ENCODE peak calls at places on chromosomes 6 and 20, in seven cellular contexts. H is stimulated activated CD8-positive, alpha-beta memory T cell treated with anti-CD3 and anti-CD28 coated beads, Interleukin-4, amount 100 ng/mL, for 4 hours; Y is GM04504; D is ELR; Q is endothelial cell; E is NT2/D1; F is stimulated activated naive CD8-positive, alpha-beta T cell treated with anti-CD3 and anti-CD28 coated beads, Interleukin-15, Interleukin-2, amounts not matched to agents 100 U/mL and 50 U/mL, for 24 hours. O is an unnamed sample.

GRCh38 chr6:63795006-63795405 is 159.4 kb downstream of the PHF3 start:
- DNase-seq in H (no peak), Y (no peak), Q (no peak), F (no peak), E (no peak), D (no peak), O (no peak)

GRCh38 chr6:93300661-93301060 is 118.7 kb downstream of the EPHA7 start:
- DNase-seq in Q (no peak), D (no peak), E (no peak), F (no peak), Y (no peak), H (no peak), O (no peak)

GRCh38 chr20:40467014-40467413 is 222.0 kb downstream of the MAFB start:
- DNase-seq in H (no peak), D (no peak), Q (no peak), Y (no peak), F (no peak), E (no peak), O (no peak)

GRCh38 chr6:106134906-106135634 is 48.9 kb downstream of the PRDM1 start:
- DNase-seq in F (no peak), D (peak), Q (no peak), Y (peak), E (no peak), H (no peak), O (no peak)

GRCh38 chr6:90294989-90295853 is 1.4 kb downstream of the BACH2 start:
- DNase-seq in Y (no peak), F (peak), Q (peak), H (peak), D (peak), E (no peak), O (peak)

GRCh38 chr20:19757487-19757972 is 528 bp upstream of the RIN2 start:
- DNase-seq in E (no peak), F (no peak), Q (peak), D (peak), Y (peak), H (no peak), O (no peak)

GRCh38 chr20:32969356-32970114 is 34.7 kb downstream of the SUN5 start:
- DNase-seq in F (peak), D (no peak), H (no peak), Y (no peak), Q (no peak), E (no peak), O (peak)

GRCh38 chr20:43666376-43667328 is at the start of gene MYBL2:
- DNase-seq in F (peak), Q (peak), D (peak), Y (no peak), H (peak), E (peak), O (peak)

GRCh38 chr20:61320617-61321200 is 68.6 kb downstream of the CDH4 start:
- DNase-seq in D (no peak), Q (no peak), Y (no peak), H (no peak), E (no peak), F (no peak), O (no peak)

GRCh38 chr6:155404937-155405336 is 50.7 kb downstream of the NOX3 start:
- DNase-seq in Q (no peak), H (no peak), F (no peak), Y (no peak), D (no peak), E (no peak), O (no peak)

GRCh38 chr6:43790031-43790430 is 20.0 kb downstream of the VEGFA start:
- DNase-seq in Y (no peak), E (no peak), F (no peak), D (no peak), H (no peak), Q (no peak), O (no peak)

GRCh38 chr6:20686142-20686541 is 151.9 kb downstream of the CDKAL1 start:
- DNase-seq in D (no peak), H (no peak), E (no peak), Y (no peak), Q (peak), F (no peak), O (no peak)

GRCh38 chr6:57021086-57021720 is 25.3 kb upstream of the KIAA1586 start:
- DNase-seq in D (peak), Q (no peak), E (no peak), F (no peak), Y (peak), H (no peak), O (peak)

GRCh38 chr6:105057160-105057559 is 100.3 kb downstream of the LIN28B start:
- DNase-seq in F (no peak), Q (no peak), H (no peak), D (no peak), Y (no peak), E (no peak), O (no peak)

GRCh38 chr6:106396426-106397220 is 36.1 kb downstream of the CRYBG1 start:
- DNase-seq in Q (no peak), D (no peak), Y (no peak), H (no peak), E (no peak), F (no peak), O (no peak)

GRCh38 chr6:168380956-168381605 is 59.9 kb upstream of the SMOC2 start:
- DNase-seq in F (no peak), D (no peak), Q (no peak), Y (no peak), H (no peak), E (no peak), O (no peak)

GRCh38 chr6:63744810-63745209 is 109.2 kb downstream of the PHF3 start:
- DNase-seq in Q (no peak), F (no peak), Y (no peak), H (no peak), D (no peak), E (no peak), O (no peak)

GRCh38 chr6:143110996-143111395 is 50.3 kb downstream of the AIG1 start:
- DNase-seq in F (no peak), Y (no peak), D (peak), Q (no peak), H (no peak), E (no peak), O (no peak)

GRCh38 chr6:15961630-15962448 is 167.0 kb upstream of the MYLIP start:
- DNase-seq in Y (no peak), D (no peak), E (no peak), F (no peak), Q (no peak), H (no peak), O (no peak)

GRCh38 chr6:94478178-94479140 is 1059.1 kb upstream of the EPHA7 start:
- DNase-seq in Y (no peak), D (no peak), H (no peak), Q (no peak), F (no peak), E (no peak), O (no peak)

GRCh38 chr6:52403627-52404026 is 16.5 kb upstream of the EFHC1 start:
- DNase-seq in D (no peak), Y (no peak), F (no peak), Q (no peak), E (no peak), H (no peak), O (no peak)

GRCh38 chr20:7272512-7272911 is 505.0 kb downstream of the BMP2 start:
- DNase-seq in F (no peak), E (peak), Q (no peak), D (no peak), H (no peak), Y (no peak), O (no peak)

GRCh38 chr6:160418370-160418769 is 70.2 kb downstream of the SLC22A3 start:
- DNase-seq in E (no peak), Y (no peak), F (no peak), D (no peak), H (no peak), Q (no peak), O (no peak)

GRCh38 chr6:27672113-27672799 is 199.4 kb upstream of the ZNF184 start:
- DNase-seq in H (no peak), D (peak), Y (no peak), E (no peak), F (peak), Q (peak), O (peak)

GRCh38 chr6:107491059-107491609 is 1.2 kb downstream of the SOBP start:
- DNase-seq in Y (no peak), H (no peak), E (no peak), D (peak), Q (peak), F (peak), O (peak)

GRCh38 chr6:85864453-85865401 is 222.0 kb upstream of the SYNCRIP start:
- DNase-seq in Y (no peak), F (no peak), H (no peak), Q (no peak), E (no peak), D (peak), O (no peak)

GRCh38 chr20:57397693-57398108 is 6.5 kb downstream of the RBM38 start:
- DNase-seq in F (peak), Q (no peak), E (no peak), D (no peak), H (peak), Y (no peak), O (peak)

GRCh38 chr6:112979830-112980229 is 632.7 kb downstream of the RFPL4B start:
- DNase-seq in Y (peak), Q (no peak), E (no peak), H (no peak), F (no peak), D (peak), O (no peak)

GRCh38 chr6:161802231-161802630 is 528.4 kb upstream of the AGPAT4 start:
- DNase-seq in Y (no peak), D (no peak), E (no peak), Q (no peak), F (no peak), H (no peak), O (no peak)

GRCh38 chr20:64188682-64189529 is 24.7 kb downstream of the MYT1 start:
- DNase-seq in Q (peak), Y (no peak), D (peak), H (no peak), E (peak), F (no peak), O (no peak)